ENCODE peak calls at places on chromosomes 4 and X, in eight cellular contexts. R, O, Z, M, V, L, J and C are unnamed samples.

GRCh38 chrX:78595901-78596502 is 63.1 kb downstream of the RTL3 start:
- DNase-seq in R (peak), O (no peak), Z (peak), M (no peak), V (no peak), L (peak), J (no peak), C (peak)

GRCh38 chr4:172134536-172134935 is 321.3 kb downstream of the GALNTL6 start:
- DNase-seq in R (no peak), O (no peak), Z (no peak), M (no peak), V (no peak), L (no peak), J (no peak), C (no peak)

GRCh38 chr4:48467442-48467841 is 15.7 kb upstream of the SLC10A4 start:
- DNase-seq in R (no peak), O (no peak), Z (no peak), M (no peak), V (no peak), L (no peak), J (no peak), C (no peak)

GRCh38 chrX:72121381-72121780 is 10.3 kb downstream of the RTL5 start:
- DNase-seq in R (no peak), O (no peak), Z (peak), M (peak), V (peak), L (peak), J (peak), C (peak)

GRCh38 chr4:82217986-82218715 is 155.6 kb downstream of the HNRNPD start:
- DNase-seq in R (peak), O (no peak), Z (peak), M (no peak), V (no peak), L (peak), J (no peak), C (no peak)

GRCh38 chr4:40629401-40630334 is at the start of gene RBM47:
- DNase-seq in R (peak), O (peak), Z (peak), M (peak), V (peak), L (peak), J (peak), C (peak)

GRCh38 chr4:104424368-104424921 is 70.2 kb downstream of the CXXC4 start:
- DNase-seq in R (no peak), O (no peak), Z (no peak), M (no peak), V (no peak), L (no peak), J (no peak), C (no peak)

GRCh38 chr4:33649015-33649414 is 2595.3 kb downstream of the ARAP2 start:
- DNase-seq in R (no peak), O (no peak), Z (peak), M (no peak), V (no peak), L (no peak), J (no peak), C (no peak)

GRCh38 chrX:115018040-115018647 is 728 bp upstream of the IL13RA2 start:
- DNase-seq in R (no peak), O (no peak), Z (peak), M (no peak), V (no peak), L (peak), J (no peak), C (peak)

GRCh38 chrX:40644821-40645358 is 2.5 kb downstream of the CXorf38 start:
- DNase-seq in R (peak), O (peak), Z (peak), M (peak), V (peak), L (peak), J (peak), C (peak)

GRCh38 chr4:186623546-186623945 is 68.2 kb upstream of the MTNR1A start:
- DNase-seq in R (no peak), O (no peak), Z (no peak), M (no peak), V (no peak), L (no peak), J (no peak), C (no peak)

GRCh38 chrX:16155586-16155985 is 11.7 kb upstream of the MAGEB17 start:
- DNase-seq in R (no peak), O (no peak), Z (no peak), M (no peak), V (no peak), L (no peak), J (no peak), C (no peak)

GRCh38 chr4:127048371-127049085 is 584.2 kb upstream of the INTU start:
- DNase-seq in R (no peak), O (no peak), Z (peak), M (no peak), V (no peak), L (no peak), J (no peak), C (no peak)

GRCh38 chrX:55004231-55004630 is 4.1 kb downstream of the APEX2 start:
- DNase-seq in R (no peak), O (no peak), Z (no peak), M (no peak), V (no peak), L (no peak), J (no peak), C (no peak)

GRCh38 chr4:101345596-101346311 is 1.6 kb downstream of the PPP3CA start:
- DNase-seq in R (peak), O (peak), Z (peak), M (peak), V (peak), L (peak), J (no peak), C (peak)

GRCh38 chrX:25012433-25012735 is 3.4 kb downstream of the ARX start:
- DNase-seq in R (no peak), O (no peak), Z (no peak), M (no peak), V (no peak), L (peak), J (no peak), C (peak)

GRCh38 chrX:18426004-18426320 is 554 bp downstream of the CDKL5 start:
- DNase-seq in R (no peak), O (no peak), Z (no peak), M (peak), V (peak), L (no peak), J (no peak), C (peak)

GRCh38 chr4:112951362-112951962 is 98.0 kb upstream of the ANK2 start:
- DNase-seq in R (peak), O (no peak), Z (peak), M (no peak), V (no peak), L (peak), J (no peak), C (peak)

GRCh38 chr4:160319221-160319867 is 1216.5 kb downstream of the RAPGEF2 start:
- DNase-seq in R (no peak), O (no peak), Z (no peak), M (no peak), V (no peak), L (no peak), J (no peak), C (no peak)

GRCh38 chr4:69759189-69759604 is 1.2 kb downstream of the SULT1B1 start:
- DNase-seq in R (no peak), O (no peak), Z (no peak), M (no peak), V (no peak), L (no peak), J (no peak), C (no peak)

GRCh38 chr4:90126805-90127204 is 389 bp upstream of the CCSER1 start:
- DNase-seq in R (no peak), O (no peak), Z (no peak), M (no peak), V (no peak), L (no peak), J (no peak), C (no peak)
- H3K4me3 ChIP-seq in R (no peak), O (no peak), Z (no peak), M (peak), V (no peak), L (peak), J (peak), C (peak)

GRCh38 chrX:20498851-20499635 is 232.3 kb upstream of the RPS6KA3 start:
- DNase-seq in R (no peak), O (no peak), Z (no peak), M (no peak), V (no peak), L (no peak), J (no peak), C (no peak)

GRCh38 chrX:20500949-20501348 is 234.2 kb upstream of the RPS6KA3 start:
- DNase-seq in R (no peak), O (no peak), Z (no peak), M (no peak), V (no peak), L (no peak), J (no peak), C (no peak)

GRCh38 chrX:20499763-20500162 is 233.1 kb upstream of the RPS6KA3 start:
- DNase-seq in R (no peak), O (no peak), Z (no peak), M (no peak), V (no peak), L (no peak), J (no peak), C (no peak)

DNA sequence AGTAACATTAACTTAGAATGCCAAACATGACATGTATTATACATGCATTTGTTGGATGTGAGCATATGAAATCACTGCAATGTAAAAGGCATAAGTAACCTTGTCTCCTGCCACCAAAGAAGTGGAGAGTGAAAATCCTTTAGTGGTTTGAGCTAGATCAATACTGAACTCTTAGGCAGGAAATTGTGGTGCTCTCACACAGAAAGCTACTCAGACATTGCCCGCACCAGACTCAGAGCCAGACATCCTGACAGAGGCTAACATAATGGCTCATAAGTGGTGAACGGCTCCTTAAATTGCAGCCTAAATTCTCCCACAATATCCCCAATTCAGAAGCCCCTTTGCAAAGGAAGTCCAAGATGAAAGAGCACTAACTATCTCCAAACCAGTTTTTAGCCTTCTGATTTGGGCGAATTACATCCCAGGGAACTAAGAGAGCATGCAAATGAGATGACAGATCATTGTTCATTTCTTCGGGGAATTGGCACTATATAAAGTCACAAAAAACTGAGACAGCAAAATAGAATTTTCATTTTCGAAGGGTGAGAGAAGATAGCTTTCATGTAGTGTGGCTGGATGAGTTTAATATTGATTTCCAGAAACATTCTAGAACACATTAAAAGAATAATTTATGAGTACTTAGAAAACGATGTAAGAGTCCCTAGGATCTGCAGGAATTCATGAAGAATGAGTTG is 233.6 kb upstream of the RPS6KA3 start:
- DNase-seq in R (no peak), O (no peak), Z (no peak), M (no peak), V (no peak), L (peak), J (no peak), C (peak)
- TF ChIP-seq CTCF in R (no peak), O (no peak), Z (no peak), M (no peak), V (no peak), L (no peak), J (no peak), C (no peak)

DNA sequence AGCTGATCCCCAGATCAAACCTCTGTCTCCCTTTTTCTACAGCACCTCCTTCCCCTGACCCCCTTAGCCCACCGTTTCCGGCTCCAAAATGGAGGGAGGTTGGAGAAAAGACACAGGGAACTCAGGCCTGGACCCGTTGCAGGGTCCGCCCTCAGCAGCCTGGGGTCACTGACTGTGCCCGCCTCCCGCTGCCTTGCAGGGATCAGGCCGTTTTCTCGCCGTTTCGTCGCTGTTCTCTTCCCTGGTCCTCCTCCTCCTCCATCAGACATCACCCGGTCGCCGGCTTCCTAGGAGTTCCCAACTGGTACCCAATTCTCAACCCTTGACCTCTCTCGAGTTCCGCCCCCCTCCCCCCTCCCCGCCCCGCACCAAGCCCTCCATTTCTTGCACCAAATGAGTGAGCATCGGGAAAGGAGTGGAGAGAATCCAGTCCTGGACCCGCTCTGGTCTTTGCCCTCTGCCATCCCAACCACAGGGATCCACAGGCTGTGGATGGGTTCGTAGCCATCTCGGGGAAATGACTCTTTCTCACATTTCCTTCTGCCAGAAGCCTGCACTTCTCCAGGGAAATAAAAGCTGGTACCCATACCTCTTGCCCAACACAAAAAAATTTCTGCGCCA is 493 bp downstream of the TCEAL5 start:
- DNase-seq in R (no peak), O (no peak), Z (no peak), M (peak), V (no peak), L (no peak), J (no peak), C (no peak)
- H3K4me3 ChIP-seq in R (no peak), O (no peak), Z (no peak), M (no peak), V (no peak), L (no peak), J (no peak), C (no peak)

DNA sequence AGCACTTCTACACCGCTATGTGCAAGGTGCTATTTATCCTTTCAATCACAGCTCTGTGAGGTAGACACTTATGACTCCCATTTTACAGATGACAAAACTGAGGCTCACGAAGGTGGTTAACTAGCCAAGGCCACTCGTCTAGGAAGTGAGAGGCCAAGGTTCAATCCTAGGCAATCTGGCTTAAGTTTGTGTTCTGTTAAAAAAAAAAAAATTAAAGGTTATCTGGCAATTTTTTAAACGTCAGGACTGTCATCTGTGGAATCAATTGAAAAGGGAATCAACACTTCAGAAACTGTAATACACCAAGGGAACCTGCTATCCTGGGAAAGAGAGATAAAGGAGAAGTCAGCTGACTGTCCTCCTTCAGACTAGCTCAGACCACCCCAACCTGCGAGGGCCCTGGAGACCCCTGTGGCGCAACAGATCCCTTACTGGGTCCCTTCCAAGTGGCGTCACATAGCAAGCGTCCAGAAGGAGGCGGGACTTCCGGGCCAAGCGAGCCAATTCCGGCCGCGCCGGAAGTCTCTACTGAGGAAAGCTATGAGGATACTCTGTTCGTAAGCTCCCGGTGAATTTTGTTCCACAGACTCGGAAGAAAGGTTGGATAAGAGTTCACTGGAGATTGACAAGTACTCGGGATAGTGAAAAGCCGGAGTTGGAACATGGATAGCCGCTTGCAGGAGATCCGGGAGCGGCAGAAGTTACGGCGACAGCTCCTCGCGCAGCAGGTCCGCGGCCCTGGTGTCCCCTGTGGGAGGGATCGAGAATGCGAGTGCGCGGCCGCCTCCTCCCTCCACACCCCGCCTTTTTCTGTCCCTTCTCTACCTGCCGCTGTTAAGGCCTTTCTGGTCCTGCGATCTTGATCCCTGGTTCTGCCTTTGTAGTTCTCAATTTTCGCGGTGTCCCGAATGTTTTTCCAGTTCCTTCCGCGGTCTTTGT is at the start of gene METTL14:
- DNase-seq in R (peak), O (peak), Z (peak), M (peak), V (peak), L (peak), J (peak), C (peak)
- TF ChIP-seq CTCF in R (peak), O (no peak), Z (peak), M (peak), V (no peak), L (no peak), J (no peak), C (no peak)

GRCh38 chr4:84497835-84498202 is 1.3 kb downstream of the NKX6-1 start:
- DNase-seq in R (no peak), O (peak), Z (no peak), M (no peak), V (no peak), L (no peak), J (no peak), C (no peak)
- H3K4me3 ChIP-seq in R (no peak), O (peak), Z (peak), M (peak), V (no peak), L (peak), J (peak), C (no peak)

DNA sequence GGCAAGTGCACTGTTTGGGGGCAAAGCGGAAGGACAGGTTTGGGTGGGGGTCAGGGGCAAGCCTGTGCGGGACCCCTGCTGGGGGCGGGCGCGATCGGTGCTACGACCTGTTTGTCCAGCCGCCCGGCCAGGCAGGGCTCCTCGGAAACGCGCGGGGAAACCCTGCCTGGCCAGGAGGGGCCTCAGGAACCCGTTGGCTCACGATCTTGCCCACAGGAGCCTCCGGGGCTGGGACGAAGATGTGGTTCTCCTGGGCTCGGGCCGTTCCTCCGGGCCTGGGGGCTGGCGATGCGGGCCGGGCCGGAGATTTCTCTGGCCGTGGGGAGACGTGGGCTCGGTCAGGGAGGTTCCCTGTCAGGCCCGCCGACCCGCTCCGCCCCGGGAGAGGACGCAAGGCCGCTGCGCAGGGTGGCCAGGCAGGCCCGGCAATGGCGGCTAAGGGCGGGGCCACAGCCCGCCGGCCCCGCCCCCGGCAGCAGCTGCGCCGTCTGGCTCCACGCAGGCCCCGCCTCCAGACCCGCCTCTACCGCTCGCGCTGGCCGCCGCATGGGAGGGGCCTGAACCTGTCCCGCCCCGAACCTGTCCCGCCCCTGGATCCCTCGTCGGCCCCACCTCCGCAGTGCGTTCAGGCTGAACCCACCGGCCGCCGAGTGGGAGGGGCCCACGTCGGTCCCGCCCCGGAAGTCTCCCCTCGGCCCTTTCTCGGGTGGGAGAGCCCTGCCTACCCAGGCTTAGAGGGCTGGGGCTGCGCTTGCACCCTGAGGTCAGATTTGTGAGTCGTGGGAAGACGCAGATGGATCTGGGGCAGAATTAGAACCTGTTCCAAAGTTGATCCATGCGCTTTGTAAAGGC is at the start of gene FAM3A:
- DNase-seq in R (peak), O (peak), Z (peak), M (peak), V (peak), L (peak), J (peak), C (peak)
- TF ChIP-seq CTCF in R (no peak), O (no peak), Z (no peak), M (no peak), V (no peak), L (no peak), J (no peak), C (no peak)

DNA sequence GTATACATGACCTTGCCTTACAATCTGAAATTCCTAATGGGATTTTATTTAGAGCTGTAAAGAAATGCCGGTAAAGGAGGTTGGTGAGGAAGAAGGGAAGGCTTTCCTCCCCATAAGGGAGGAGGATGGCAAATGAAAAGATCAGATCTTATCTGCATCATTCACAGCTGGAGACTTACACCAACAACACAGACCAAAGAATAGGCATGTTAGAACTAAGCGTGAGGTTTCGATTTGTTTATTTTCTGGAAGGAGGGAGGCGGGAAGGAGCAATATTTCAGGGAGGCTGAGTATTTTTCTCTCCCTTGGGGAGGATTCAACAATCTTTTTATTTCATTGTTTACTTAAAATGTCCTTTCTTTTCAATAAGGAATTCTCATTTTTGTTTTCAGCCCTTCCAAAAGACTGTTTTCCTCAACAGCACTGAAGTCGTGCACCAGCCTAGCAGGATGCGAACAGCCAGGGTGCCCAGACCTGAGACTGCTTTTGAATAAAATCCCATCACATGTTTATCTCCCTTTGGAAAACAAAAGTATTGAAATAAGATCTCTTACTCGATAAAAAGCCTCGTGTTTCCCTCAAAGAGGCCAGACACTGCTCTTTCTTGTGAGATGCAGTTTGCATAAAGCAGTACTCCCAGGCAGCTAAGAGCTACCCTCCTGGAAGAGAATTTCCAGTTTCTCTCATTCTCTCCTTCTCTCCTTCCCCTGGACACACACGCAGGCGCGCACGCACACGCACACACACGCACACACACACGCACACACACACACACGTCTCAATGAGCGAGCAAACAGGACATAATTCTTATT is 236.1 kb downstream of the MGST2 start:
- DNase-seq in R (no peak), O (no peak), Z (peak), M (no peak), V (no peak), L (no peak), J (no peak), C (no peak)
- H3K4me3 ChIP-seq in R (no peak), O (no peak), Z (peak), M (no peak), V (no peak), L (no peak), J (no peak), C (no peak)

GRCh38 chrX:104254442-104255115 is at the start of gene ESX1:
- DNase-seq in R (no peak), O (no peak), Z (no peak), M (no peak), V (no peak), L (no peak), J (no peak), C (no peak)

GRCh38 chrX:104255465-104255864 is 732 bp upstream of the ESX1 start:
- DNase-seq in R (no peak), O (no peak), Z (no peak), M (no peak), V (no peak), L (no peak), J (no peak), C (no peak)

GRCh38 chrX:104250470-104250869 is 4.3 kb downstream of the ESX1 start:
- DNase-seq in R (no peak), O (no peak), Z (no peak), M (no peak), V (no peak), L (no peak), J (no peak), C (no peak)

GRCh38 chrX:104253567-104254441 is 929 bp downstream of the ESX1 start:
- DNase-seq in R (no peak), O (no peak), Z (no peak), M (no peak), V (no peak), L (no peak), J (no peak), C (no peak)
- TF ChIP-seq CTCF in R (no peak), O (no peak), Z (no peak), M (no peak), V (no peak), L (no peak), J (no peak), C (no peak)